ENCODE peak calls at places on chromosomes 2 and 18, in five cellular contexts. B, V, D, E and X are unnamed samples.

GRCh38 chr2:128451084-128451483 is 132.4 kb upstream of the HS6ST1 start:
- DNase-seq in D (no peak), B (no peak), V (no peak), E (no peak), X (no peak)

GRCh38 chr18:79571221-79572092 is 108.1 kb upstream of the CTDP1 start:
- DNase-seq in D (no peak), B (no peak), V (no peak), E (no peak), X (no peak)

GRCh38 chr2:136225950-136226835 is 108.2 kb upstream of the CXCR4 start:
- DNase-seq in D (no peak), V (no peak), E (peak; percentile 27), B (no peak), X (no peak)

GRCh38 chr2:95017308-95017630 is 8.2 kb upstream of the MAL start:
- DNase-seq in B (no peak), E (no peak), D (no peak), V (no peak), X (no peak)

GRCh38 chr2:240234503-240234951 is 94.1 kb upstream of the OTOS start:
- DNase-seq in V (no peak), D (peak; percentile 41), E (no peak), B (peak; percentile 47), X (no peak)

GRCh38 chr2:24830351-24830750 is 37.1 kb downstream of the CENPO start:
- DNase-seq in E (no peak), D (no peak), V (no peak), B (peak; percentile 56), X (no peak)

GRCh38 chr2:3613524-3613905 is 18.6 kb downstream of the COLEC11 start:
- DNase-seq in E (no peak), D (no peak), B (no peak), V (no peak), X (no peak)

GRCh38 chr2:14756981-14757657 is 124.6 kb downstream of the LRATD1 start:
- DNase-seq in E (no peak), D (peak; percentile 98), B (peak; percentile 98), V (no peak), X (peak; percentile 65)

GRCh38 chr2:62794791-62795190 is 89.3 kb downstream of the EHBP1 start:
- DNase-seq in B (peak; percentile 60), E (no peak), V (no peak), D (no peak), X (no peak)

GRCh38 chr2:172693037-172693436 is 42.6 kb upstream of the RAPGEF4 start:
- DNase-seq in V (no peak), D (peak; percentile 97), B (peak; percentile 99), E (no peak), X (peak; percentile 96)

GRCh38 chr2:204731996-204732395 is 186.7 kb downstream of the PARD3B start:
- DNase-seq in V (no peak), B (no peak), D (no peak), E (no peak), X (no peak)

GRCh38 chr2:63849381-63850203 is 7.9 kb downstream of the UGP2 start:
- DNase-seq in D (no peak), V (no peak), E (no peak), B (no peak), X (no peak)
- H3K4me3 ChIP-seq in D (no peak overlapping the region), V (no peak overlapping the region), E (no peak overlapping the region), B (no peak overlapping the region), X (no peak overlapping the region)

DNA sequence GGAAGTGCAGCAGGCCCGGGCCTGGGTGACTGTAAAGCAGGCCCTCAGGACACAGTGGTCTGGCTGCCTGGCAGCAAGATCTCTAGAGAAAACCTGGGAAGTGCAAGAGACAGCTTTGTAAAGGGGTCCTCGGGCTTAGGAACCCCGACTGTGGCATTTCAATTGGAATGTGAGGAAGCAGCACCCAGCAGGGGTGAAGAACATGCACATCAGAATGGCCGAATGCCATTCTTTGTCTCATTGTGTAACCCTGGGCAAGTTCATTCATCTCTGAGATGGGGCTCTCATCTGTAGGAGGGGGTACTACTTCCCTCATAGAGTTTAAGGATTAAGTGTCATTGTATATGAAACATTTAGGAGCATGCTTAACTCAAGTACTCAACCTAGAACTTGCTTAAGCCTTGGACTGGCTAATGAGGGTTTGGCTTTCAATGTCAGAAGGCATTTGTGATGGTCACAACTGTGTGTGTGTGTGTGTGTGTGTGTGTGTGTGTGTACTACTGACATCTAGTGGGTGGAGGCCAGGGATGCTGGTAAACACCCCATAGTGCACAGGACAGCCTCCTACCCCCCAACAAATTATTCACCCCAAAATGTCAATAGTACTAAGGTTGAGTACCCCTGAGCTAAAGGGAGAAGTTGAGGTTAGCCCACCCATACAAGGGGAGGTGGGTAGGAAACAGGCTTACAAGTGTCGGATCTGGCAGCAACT is 29.3 kb downstream of the MEX3C start:
- DNase-seq in B (no peak), V (no peak), E (no peak), D (no peak), X (no peak)
- TF ChIP-seq CTCF in B (no peak), V (no peak), E (no peak), D (no peak), X (no peak)

DNA sequence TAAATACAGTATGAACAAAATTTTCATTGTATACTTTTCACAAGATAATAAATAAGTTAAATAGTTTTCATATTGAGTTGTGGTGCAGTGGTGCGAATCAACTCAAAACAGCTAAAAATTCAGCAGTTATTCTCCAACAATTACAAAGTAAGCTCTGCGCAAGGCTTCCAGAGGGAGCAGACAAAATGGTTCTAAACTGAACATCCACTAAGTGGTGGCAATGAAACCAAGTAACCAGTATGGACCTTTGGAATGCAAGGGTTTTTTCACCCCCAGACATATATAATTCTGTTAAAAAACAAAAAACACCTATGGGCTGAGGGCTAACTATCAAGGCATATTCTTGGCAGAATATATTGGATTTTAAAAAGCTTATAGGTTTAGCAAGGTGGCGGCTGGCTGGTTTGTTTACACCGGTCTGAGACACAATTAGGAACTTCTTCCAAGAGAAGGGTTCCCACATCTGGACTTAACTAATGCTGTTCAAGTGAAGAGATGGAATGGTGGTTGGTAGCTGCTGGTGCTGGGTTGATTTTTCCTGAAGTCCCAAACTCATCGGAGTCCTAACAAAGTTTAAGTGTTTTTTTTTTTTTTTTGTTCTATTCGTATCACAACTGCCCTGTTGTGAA is 2.9 kb downstream of the ZFP36L2 start:
- DNase-seq in D (no peak), V (no peak), B (peak; percentile 52), E (no peak), X (no peak)
- H3K4me3 ChIP-seq in D (peak overlapping the region; percentile 82), V (peak overlapping the region; percentile 92), B (peak overlapping the region; percentile 91), E (peak overlapping the region; percentile 89), X (peak overlapping the region; percentile 86)

DNA sequence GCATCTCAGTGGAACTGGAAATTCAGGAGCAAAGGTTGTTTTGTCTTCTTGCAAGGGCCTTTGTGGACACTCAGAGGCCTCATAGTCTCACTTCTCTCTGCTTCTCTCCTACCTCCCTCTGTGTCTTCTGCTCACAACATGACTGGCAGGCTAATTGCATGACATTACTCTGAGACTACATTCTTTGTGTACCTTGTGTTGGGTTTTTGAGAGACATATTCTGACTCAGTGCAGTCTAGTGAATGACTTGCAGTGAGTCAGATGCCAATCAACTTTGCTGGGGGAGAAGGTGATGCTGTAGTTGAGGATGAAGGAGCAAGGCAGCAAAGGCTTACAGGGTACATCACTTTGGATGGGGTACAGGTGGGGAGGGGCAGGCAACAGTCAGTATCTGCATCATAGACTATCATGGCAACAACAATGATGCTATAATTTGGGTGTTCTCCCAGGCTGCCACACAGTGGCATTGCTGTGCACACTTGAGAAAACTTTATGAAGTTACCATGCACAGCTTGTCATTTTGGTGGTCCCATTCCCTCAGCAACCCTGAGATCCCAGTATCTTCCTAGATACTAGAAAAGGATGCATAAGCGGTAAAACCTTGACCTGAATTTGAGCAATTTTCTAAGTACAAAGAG is 69.3 kb upstream of the SLC16A14 start:
- DNase-seq in B (peak; percentile 23), D (peak; percentile 44), E (no peak), V (no peak), X (no peak)
- TF ChIP-seq CTCF in B (no peak), D (no peak), E (no peak), V (no peak), X (no peak)

GRCh38 chr2:1802469-1803216 is 58.3 kb upstream of the PXDN start:
- DNase-seq in V (no peak), B (no peak), D (no peak), E (no peak), X (no peak)
- H3K4me3 ChIP-seq in V (no peak overlapping the region), B (no peak overlapping the region), D (no peak overlapping the region), E (no peak overlapping the region), X (no peak overlapping the region)

GRCh38 chr18:76722224-76723061 is 99.9 kb upstream of the ZNF236 start:
- DNase-seq in D (no peak), B (no peak), V (no peak), E (no peak), X (no peak)
- TF ChIP-seq CTCF in D (no peak), B (no peak), V (no peak), E (no peak), X (no peak)

GRCh38 chr2:70133127-70133452 is 45.8 kb downstream of the PCBP1 start:
- DNase-seq in E (no peak), D (no peak), B (no peak), V (no peak), X (no peak)
- H3K4me3 ChIP-seq in E (peak overlapping the region; percentile 29), D (no peak overlapping the region), B (no peak overlapping the region), V (peak overlapping the region; percentile 32), X (peak overlapping the region; percentile 43)